ENCODE peak calls at places on chromosomes 3 and 15, in six cellular contexts. L, C, W, Q, V and M are unnamed samples.

GRCh38 chr3:40120067-40120692 is 189.3 kb upstream of the EIF1B start:
- DNase-seq in L (no peak), C (no peak), W (no peak), Q (no peak), V (no peak), M (no peak)

GRCh38 chr3:169575381-169575780 is 88.1 kb downstream of the MECOM start:
- DNase-seq in L (no peak), C (no peak), W (no peak), Q (peak; percentile 80), V (no peak), M (no peak)

GRCh38 chr3:187642861-187643260 is 27.3 kb downstream of the SST start:
- DNase-seq in L (no peak), C (no peak), W (no peak), Q (no peak), V (no peak), M (no peak)

GRCh38 chr15:60020736-60021135 is 16.6 kb downstream of the FOXB1 start:
- DNase-seq in L (no peak), C (no peak), W (no peak), Q (no peak), V (no peak), M (no peak)

GRCh38 chr3:190492129-190492528 is 21.8 kb upstream of the IL1RAP start:
- DNase-seq in L (no peak), C (no peak), W (no peak), Q (no peak), V (no peak), M (no peak)

GRCh38 chr3:123750659-123751420 is 133.3 kb downstream of the MYLK start:
- DNase-seq in L (no peak), C (no peak), W (no peak), Q (no peak), V (no peak), M (no peak)

GRCh38 chr3:8822141-8822540 is 52.7 kb upstream of the OXTR start:
- DNase-seq in L (no peak), C (no peak), W (no peak), Q (no peak), V (no peak), M (no peak)

GRCh38 chr3:187684880-187685279 is 14.7 kb upstream of the SST start:
- DNase-seq in L (no peak), C (peak; percentile 13), W (peak; percentile 9), Q (no peak), V (no peak), M (no peak)

GRCh38 chr3:178508443-178508825 is 27.8 kb upstream of the KCNMB2 start:
- DNase-seq in L (no peak), C (no peak), W (no peak), Q (no peak), V (no peak), M (no peak)

GRCh38 chr15:50883903-50884302 is 24.6 kb upstream of the AP4E1 start:
- DNase-seq in L (peak; percentile 65), C (peak; percentile 37), W (peak; percentile 29), Q (no peak), V (no peak), M (no peak)

GRCh38 chr15:25470230-25470629 is 31.4 kb upstream of the UBE3A start:
- DNase-seq in L (no peak), C (no peak), W (no peak), Q (no peak), V (no peak), M (no peak)

GRCh38 chr3:134468519-134468918 is 17.3 kb downstream of the ANAPC13 start:
- DNase-seq in L (no peak), C (no peak), W (no peak), Q (no peak), V (no peak), M (no peak)

GRCh38 chr3:179750720-179751328 is 98.0 kb downstream of the USP13 start:
- DNase-seq in L (peak; percentile 25), C (no peak), W (no peak), Q (peak; percentile 26), V (no peak), M (peak; percentile 15)

GRCh38 chr15:74306801-74307217 is 60.6 kb downstream of the CYP11A1 start:
- DNase-seq in L (no peak), C (no peak), W (no peak), Q (no peak), V (no peak), M (no peak)

GRCh38 chr3:98596902-98597500 is 3.6 kb upstream of the CPOX start:
- DNase-seq in L (peak; percentile 30), C (no peak), W (no peak), Q (peak; percentile 0), V (peak; percentile 22), M (no peak)

GRCh38 chr3:148957586-148957985 is 33.8 kb upstream of the GYG1 start:
- DNase-seq in L (peak; percentile 38), C (peak; percentile 10), W (peak; percentile 10), Q (peak; percentile 45), V (no peak), M (no peak)

GRCh38 chr3:184740509-184741258 is 28.8 kb upstream of the MAGEF1 start:
- DNase-seq in L (no peak), C (peak; percentile 31), W (peak; percentile 26), Q (no peak), V (no peak), M (no peak)

GRCh38 chr3:196689941-196690660 is 21.9 kb downstream of the CEP19 start:
- DNase-seq in L (no peak), C (no peak), W (no peak), Q (no peak), V (no peak), M (no peak)

GRCh38 chr15:60390931-60391501 is 6.8 kb downstream of the ANXA2 start:
- DNase-seq in L (no peak), C (no peak), W (no peak), Q (no peak), V (no peak), M (no peak)

GRCh38 chr15:31457631-31458526 is 131.2 kb downstream of the KLF13 start:
- DNase-seq in L (no peak), C (no peak), W (no peak), Q (no peak), V (no peak), M (no peak)

GRCh38 chr15:80885180-80885579 is 104.4 kb downstream of the MESD start:
- DNase-seq in L (no peak), C (no peak), W (no peak), Q (no peak), V (no peak), M (no peak)

GRCh38 chr3:72529084-72529483 is 319.2 kb downstream of the SHQ1 start:
- DNase-seq in L (no peak), C (no peak), W (no peak), Q (no peak), V (no peak), M (no peak)

GRCh38 chr15:70347766-70348558 is 250.2 kb upstream of the TLE3 start:
- DNase-seq in L (no peak), C (no peak), W (no peak), Q (no peak), V (no peak), M (no peak)

GRCh38 chr15:94535298-94536048 is 304.1 kb downstream of the MCTP2 start:
- DNase-seq in L (no peak), C (no peak), W (no peak), Q (no peak), V (no peak), M (no peak)

GRCh38 chr3:55013145-55013544 is 85.3 kb upstream of the LRTM1 start:
- DNase-seq in L (no peak), C (no peak), W (no peak), Q (peak; percentile 59), V (no peak), M (no peak)